ENCODE peak calls at places on chromosomes 5 and 9, in four cellular contexts. S is neural progenitor cell, V is brain microvascular endothelial cell, A is A549. D is an unnamed sample.

GRCh38 chr5:140327589-140327988 is 18.8 kb downstream of the HBEGF start:
- DNase-seq in A (no peak), S (peak; percentile 72), V (no peak), D (no peak)

GRCh38 chr9:72352911-72353388 is 12.1 kb downstream of the ZFAND5 start:
- DNase-seq in A (no peak), V (no peak), S (no peak), D (no peak)

GRCh38 chr9:10268500-10269485 is 344.0 kb downstream of the PTPRD start:
- DNase-seq in A (no peak), V (peak; percentile 77), S (peak; percentile 72), D (peak; percentile 8)

GRCh38 chr9:114905160-114905940 is 25.0 kb downstream of the TNFSF8 start:
- DNase-seq in A (no peak), S (no peak), V (no peak), D (no peak)

GRCh38 chr9:86217076-86217475 is 42.4 kb downstream of the C9orf153 start:
- DNase-seq in S (no peak), V (no peak), A (no peak), D (no peak)

GRCh38 chr9:119400607-119401006 is 31.4 kb upstream of the BRINP1 start:
- DNase-seq in A (no peak), S (no peak), V (no peak), D (no peak)

GRCh38 chr5:168988699-168989098 is 312.2 kb downstream of the SLIT3 start:
- DNase-seq in V (no peak), S (no peak), A (no peak), D (no peak)

GRCh38 chr5:172897691-172898512 is 61.3 kb upstream of the RPL26L1 start:
- DNase-seq in V (peak; percentile 99), A (peak; percentile 90), S (peak; percentile 78), D (peak; percentile 92)

GRCh38 chr9:128884164-128884563 is 2.2 kb downstream of the LRRC8A start:
- DNase-seq in V (no peak), A (no peak), S (no peak), D (no peak)

GRCh38 chr9:93094294-93095204 is 1.5 kb upstream of the CARD19 start:
- DNase-seq in V (no peak), A (no peak), S (peak; percentile 27), D (no peak)

GRCh38 chr5:170633235-170634041 is 129.6 kb downstream of the KCNIP1 start:
- DNase-seq in S (peak; percentile 75), V (peak; percentile 71), A (peak; percentile 77), D (peak; percentile 66)

GRCh38 chr9:127493592-127494303 is 42.4 kb downstream of the LRSAM1 start:
- DNase-seq in A (no peak), V (no peak), S (no peak), D (no peak)

GRCh38 chr5:96143450-96143849 is 181.8 kb upstream of the ELL2 start:
- DNase-seq in S (no peak), V (no peak), A (no peak), D (peak; percentile 46)

GRCh38 chr5:96144289-96144688 is 182.6 kb upstream of the ELL2 start:
- DNase-seq in S (peak; percentile 17), A (no peak), V (no peak), D (no peak)

GRCh38 chr5:96141749-96142148 is 180.1 kb upstream of the ELL2 start:
- DNase-seq in S (no peak), V (no peak), A (no peak), D (peak; percentile 42)

GRCh38 chr5:96142184-96142781 is 180.6 kb upstream of the ELL2 start:
- DNase-seq in S (no peak), V (no peak), A (no peak), D (no peak)

DNA sequence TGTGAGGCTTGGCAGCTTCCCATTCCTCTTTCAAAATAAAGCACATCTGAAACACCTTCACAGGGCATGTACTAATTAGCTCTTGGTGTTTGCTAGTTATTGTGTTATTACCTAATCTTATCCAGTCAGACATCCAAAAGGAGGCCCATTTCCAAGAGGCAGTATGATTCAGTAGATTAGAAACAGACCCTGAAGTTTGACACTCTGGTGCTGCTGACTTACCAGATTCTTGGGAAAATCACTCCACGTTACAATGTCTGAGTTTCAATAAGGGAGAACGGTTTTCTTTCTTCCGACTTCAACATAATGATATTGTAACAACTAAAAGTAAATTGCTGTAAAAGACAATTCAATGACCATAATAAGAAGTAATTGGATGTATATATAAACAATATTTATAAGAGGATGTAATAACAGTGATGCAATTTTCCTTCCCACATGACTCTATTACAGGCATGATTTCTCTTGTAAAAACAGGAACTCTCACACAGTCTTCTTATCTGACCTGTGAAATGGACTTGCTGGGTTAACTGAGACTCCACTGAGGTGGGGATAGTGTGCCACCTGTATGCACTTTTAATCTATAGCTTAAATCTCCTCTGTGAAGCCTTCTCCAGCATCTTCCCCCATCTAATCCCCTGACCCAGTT is 181.3 kb upstream of the ELL2 start:
- DNase-seq in S (no peak), A (no peak), V (no peak), D (peak; percentile 57)
- TF ChIP-seq CTCF in S (no peak), A (no peak), V (no peak), D (no peak)

GRCh38 chr5:18113724-18114123 is 479.5 kb downstream of the TAF11L14 start:
- DNase-seq in V (peak; percentile 20), A (no peak), S (peak; percentile 9), D (no peak)
- TF ChIP-seq CTCF in V (peak; percentile 31), A (peak; percentile 83), S (peak; percentile 39), D (peak; percentile 34)

DNA sequence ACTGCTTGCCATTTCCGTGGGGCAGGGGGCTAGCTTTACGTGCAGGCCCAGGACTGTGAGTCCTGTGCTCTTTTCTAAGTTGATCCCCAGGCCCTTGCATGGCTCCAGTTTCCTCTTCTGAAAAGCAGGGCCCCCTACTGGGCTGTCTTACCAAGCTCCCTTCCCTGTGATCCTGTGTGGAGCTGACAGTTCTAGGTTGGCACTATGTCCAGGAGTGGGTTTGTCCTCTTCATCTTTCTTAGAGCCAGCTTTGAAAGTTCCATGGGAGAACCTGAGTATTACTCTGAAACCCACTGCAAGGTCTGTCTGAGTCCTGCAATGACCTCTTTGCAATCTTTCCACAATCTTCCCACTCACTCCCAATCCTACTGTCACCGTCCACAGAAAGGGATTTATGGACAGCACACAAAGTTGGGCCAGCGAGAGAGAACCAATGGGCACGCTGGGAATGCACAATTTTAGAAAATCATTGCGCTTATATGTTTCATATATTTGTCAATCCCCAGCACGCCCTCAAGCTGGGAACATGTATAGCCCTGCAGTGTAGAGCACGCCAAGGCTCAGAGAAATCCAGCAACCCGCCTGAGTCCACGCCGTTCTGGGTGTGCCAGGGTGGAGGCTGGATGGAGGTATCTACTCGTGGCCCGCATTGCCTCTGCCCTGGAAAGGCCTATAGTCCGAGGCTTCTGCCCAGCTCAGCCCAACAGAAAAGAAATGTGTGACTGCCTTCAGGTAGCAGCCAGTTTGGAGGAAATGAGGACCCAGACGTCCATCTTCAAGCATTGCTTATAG is 18.0 kb downstream of the S1PR3 start:
- DNase-seq in V (no peak), S (no peak), A (no peak), D (no peak)
- TF ChIP-seq CTCF in V (peak; percentile 63), S (no peak), A (no peak), D (peak; percentile 59)

DNA sequence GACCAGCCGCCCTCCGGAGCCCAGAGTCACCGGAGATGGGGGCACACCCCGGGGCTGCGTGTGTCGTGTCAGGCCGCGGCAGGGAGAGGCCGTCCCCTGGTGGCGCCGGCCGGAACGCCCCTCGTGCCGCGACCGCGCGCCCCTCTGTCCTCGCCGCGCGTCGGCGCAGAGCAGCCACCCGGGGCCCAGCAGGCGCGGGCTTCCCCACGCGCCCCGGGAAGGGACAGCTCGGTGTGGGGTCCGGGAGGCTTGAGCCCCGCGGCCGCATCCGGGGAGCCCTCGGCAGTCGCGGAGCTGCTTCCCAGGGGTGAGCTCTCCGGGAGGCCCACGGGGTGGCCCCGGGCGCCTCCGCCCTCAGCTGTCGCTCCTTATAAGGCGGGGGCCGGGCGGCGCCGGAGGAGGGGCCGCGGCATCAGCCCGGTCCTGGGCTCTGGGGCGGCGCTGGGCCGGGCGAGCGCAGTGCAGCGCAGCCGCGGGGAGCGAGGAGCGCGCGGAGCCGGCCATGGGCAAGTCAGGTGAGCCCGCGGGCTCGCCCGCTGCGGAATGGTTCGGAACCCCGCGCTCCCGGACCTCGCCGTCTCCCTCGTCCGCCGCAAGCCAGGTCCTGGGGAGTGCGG is at the start of gene GLIPR2:
- DNase-seq in A (peak; percentile 77), S (peak; percentile 80), V (peak; percentile 33), D (peak; percentile 37)
- TF ChIP-seq CTCF in A (no peak), S (peak; percentile 39), V (peak; percentile 22), D (peak; percentile 72)

DNA sequence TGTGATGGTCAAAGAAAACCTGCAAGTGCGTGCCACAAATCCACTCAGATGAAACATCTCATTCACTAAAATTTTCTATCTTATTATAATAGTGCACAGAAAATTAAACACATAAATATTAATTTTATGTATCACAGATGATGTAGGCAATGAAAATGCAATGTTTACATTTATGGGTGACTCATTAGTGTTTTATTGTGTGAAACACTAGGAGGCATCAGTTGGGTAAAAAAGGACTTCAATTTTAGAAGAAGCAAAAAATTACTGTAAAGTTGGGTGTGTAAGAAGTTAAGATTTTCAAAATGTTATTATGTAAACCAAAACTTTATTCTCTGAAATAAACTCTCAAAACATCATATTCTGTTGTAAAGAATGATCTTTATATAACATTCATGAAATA is 4.0 kb downstream of the MEF2C start:
- DNase-seq in V (no peak), S (no peak), A (no peak), D (peak; percentile 17)
- TF ChIP-seq CTCF in V (no peak), S (no peak), A (no peak), D (peak; percentile 53)

GRCh38 chr5:149930060-149930753 is 14.4 kb downstream of the PDE6A start:
- DNase-seq in V (no peak), A (no peak), S (no peak), D (peak; percentile 3)

GRCh38 chr5:149930754-149931574 is 13.6 kb downstream of the PDE6A start:
- DNase-seq in S (no peak), A (no peak), V (no peak), D (no peak)

GRCh38 chr5:149931992-149932436 is 12.6 kb downstream of the PDE6A start:
- DNase-seq in V (no peak), A (no peak), S (no peak), D (no peak)

GRCh38 chr5:149935431-149935901 is 9.1 kb downstream of the PDE6A start:
- DNase-seq in V (no peak), S (no peak), A (no peak), D (no peak)

DNA sequence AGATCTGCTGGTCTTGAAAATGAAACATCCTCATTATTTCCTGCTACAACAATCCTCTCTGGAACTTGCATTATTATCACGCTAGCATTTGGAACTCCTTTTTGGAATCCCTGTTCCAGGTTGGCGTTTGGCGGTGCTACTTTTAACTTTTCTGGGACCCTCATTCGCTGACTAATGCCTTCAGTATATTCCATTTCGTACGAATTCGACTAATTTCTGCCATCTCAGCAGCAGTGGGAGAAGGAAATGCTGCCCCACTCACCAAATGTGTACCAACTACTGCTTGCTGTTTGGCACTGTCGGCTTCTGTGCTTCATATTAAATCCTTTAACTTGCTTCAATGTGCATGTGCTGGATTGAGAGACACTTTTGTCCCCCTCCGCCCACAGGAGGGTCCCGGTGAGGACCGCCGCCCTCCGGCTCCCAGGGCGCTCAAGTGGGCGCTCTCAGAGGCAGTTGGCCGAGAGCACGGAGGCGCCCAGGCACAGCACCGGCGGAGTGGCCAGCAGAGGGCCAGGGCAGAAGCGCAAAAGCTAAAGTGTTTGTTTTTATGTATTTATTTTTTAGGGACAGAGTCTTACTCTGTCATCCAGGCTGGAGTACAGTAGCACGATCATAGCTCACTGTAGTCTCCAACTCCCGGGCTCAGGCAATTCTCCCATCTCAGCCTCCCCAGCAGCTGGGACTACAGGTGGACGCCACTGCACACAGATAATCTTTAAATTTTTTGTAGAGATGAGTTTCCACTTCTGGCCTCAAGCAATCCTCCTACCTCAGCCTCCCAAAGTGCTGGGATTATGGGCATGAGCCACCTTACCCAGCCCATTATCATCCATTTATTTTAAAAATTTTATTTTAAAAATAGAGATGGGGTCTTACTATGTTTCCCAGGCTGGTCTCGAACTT is 11.9 kb downstream of the PDE6A start:
- DNase-seq in V (no peak), A (peak; percentile 54), S (peak; percentile 47), D (peak; percentile 15)
- TF ChIP-seq CTCF in V (peak; percentile 75), A (peak; percentile 78), S (peak; percentile 62), D (peak; percentile 75)

GRCh38 chr5:82563745-82564144 is 285.6 kb upstream of the RPS23 start:
- DNase-seq in V (no peak), A (no peak), S (no peak), D (no peak)
- TF ChIP-seq CTCF in V (no peak), A (no peak), S (no peak), D (no peak)

D was measured in HFFc6.